ENCODE peak calls at places on chromosomes 11 and 22, in five cellular contexts. A, C, P, V and F are unnamed samples.

GRCh38 chr11:40129276-40129675 is 1330.2 kb downstream of the LRRC4C start:
- DNase-seq in A (no peak), V (no peak), P (no peak), C (no peak), F (no peak)

GRCh38 chr11:33329705-33330329 is 72.6 kb downstream of the HIPK3 start:
- DNase-seq in V (no peak), P (no peak), A (peak), C (peak), F (peak)

GRCh38 chr22:17131686-17132085 is 10.5 kb upstream of the TMEM121B start:
- DNase-seq in V (no peak), C (no peak), A (no peak), P (no peak), F (no peak)

GRCh38 chr11:122863704-122864326 is 18.7 kb upstream of the JHY start:
- DNase-seq in A (peak), C (no peak), V (no peak), P (peak), F (peak)

GRCh38 chr11:76510060-76511047 is 65.5 kb downstream of the EMSY start:
- DNase-seq in A (no peak), P (no peak), C (no peak), V (no peak), F (peak)

GRCh38 chr22:27381960-27382742 is 419.4 kb downstream of the MN1 start:
- DNase-seq in V (no peak), C (no peak), A (no peak), P (peak), F (no peak)

GRCh38 chr22:20092477-20092854 is 12.4 kb downstream of the DGCR8 start:
- DNase-seq in A (no peak), C (no peak), V (no peak), P (no peak), F (no peak)

GRCh38 chr22:38835888-38836301 is 7.9 kb downstream of the NPTXR start:
- DNase-seq in A (no peak), C (peak), V (no peak), P (no peak), F (peak)

GRCh38 chr11:17343907-17344306 is 7.7 kb upstream of the NCR3LG1 start:
- DNase-seq in C (peak), P (no peak), A (no peak), V (no peak), F (peak)

GRCh38 chr11:100546714-100547113 is 140.4 kb upstream of the ARHGAP42 start:
- DNase-seq in C (peak), P (no peak), V (no peak), A (peak), F (peak)

GRCh38 chr22:49737101-49737551 is 90.5 kb downstream of the BRD1 start:
- DNase-seq in A (peak), P (peak), C (no peak), V (no peak), F (no peak)

GRCh38 chr11:106304274-106304673 is 226.8 kb downstream of the AASDHPPT start:
- DNase-seq in C (peak), V (no peak), A (no peak), P (no peak), F (peak)

GRCh38 chr11:22976146-22976545 is 115.9 kb upstream of the CCDC179 start:
- DNase-seq in A (no peak), V (no peak), P (no peak), C (peak), F (no peak)

GRCh38 chr11:107676341-107676740 is 35.5 kb downstream of the SLN start:
- DNase-seq in P (peak), C (no peak), V (no peak), A (no peak), F (no peak)

GRCh38 chr22:45504703-45505341 is 2.1 kb downstream of the FBLN1 start:
- DNase-seq in C (peak), A (no peak), V (no peak), P (no peak), F (peak)

GRCh38 chr11:69194956-69195355 is 39.2 kb downstream of the SMIM38 start:
- DNase-seq in A (no peak), C (no peak), V (no peak), P (no peak), F (no peak)

GRCh38 chr11:12599408-12600143 is 74.6 kb upstream of the TEAD1 start:
- DNase-seq in V (no peak), P (no peak), A (peak), C (no peak), F (no peak)

GRCh38 chr11:78290293-78291176 is 101.8 kb downstream of the USP35 start:
- DNase-seq in C (peak), A (no peak), P (no peak), V (no peak), F (peak)

GRCh38 chr22:45994516-45995404 is 17.8 kb upstream of the WNT7B start:
- DNase-seq in V (no peak), A (peak), P (no peak), C (peak), F (peak)

GRCh38 chr11:64148200-64148916 is 17.6 kb downstream of the MACROD1 start:
- DNase-seq in V (no peak), C (peak), A (peak), P (no peak), F (peak)

GRCh38 chr11:61815790-61816735 is 740 bp downstream of the FADS1 start:
- DNase-seq in A (peak), P (no peak), C (peak), V (peak), F (peak)

GRCh38 chr22:39453765-39454378 is 2.9 kb upstream of the MGAT3 start:
- DNase-seq in C (no peak), A (no peak), P (no peak), V (no peak), F (no peak)

GRCh38 chr22:40602231-40602630 is 34.3 kb downstream of the MRTFA start:
- DNase-seq in C (no peak), A (no peak), P (no peak), V (no peak), F (peak)

GRCh38 chr11:87141980-87142514 is 104.3 kb downstream of the TMEM135 start:
- DNase-seq in C (no peak), V (no peak), P (no peak), A (no peak), F (no peak)

GRCh38 chr11:11742486-11742885 is 99.3 kb upstream of the USP47 start:
- DNase-seq in V (no peak), A (no peak), C (no peak), P (peak), F (no peak)

GRCh38 chr22:20427945-20428417 is 9.6 kb downstream of the SCARF2 start:
- DNase-seq in C (no peak), P (no peak), A (no peak), V (no peak), F (no peak)

GRCh38 chr11:72138821-72139390 is 3.4 kb downstream of the FOLR3 start:
- DNase-seq in P (no peak), V (no peak), C (no peak), A (no peak), F (no peak)

GRCh38 chr11:16081756-16082531 is 274.4 kb downstream of the SOX6 start:
- DNase-seq in A (no peak), P (no peak), C (no peak), V (no peak), F (no peak)

GRCh38 chr22:28922540-28923244 is 39.3 kb downstream of the ZNRF3 start:
- DNase-seq in A (no peak), C (no peak), P (no peak), V (no peak), F (no peak)

GRCh38 chr11:27248430-27249207 is 114.4 kb downstream of the CCDC34 start:
- DNase-seq in C (no peak), P (no peak), V (no peak), A (no peak), F (no peak)

GRCh38 chr11:66852466-66853241 is 4.2 kb upstream of the LRFN4 start:
- DNase-seq in C (no peak), V (no peak), P (no peak), A (no peak), F (no peak)

GRCh38 chr11:128533473-128533872 is 53.9 kb downstream of the ETS1 start:
- DNase-seq in P (no peak), C (no peak), V (no peak), A (no peak), F (no peak)

GRCh38 chr11:130874396-130874795 is 41.9 kb downstream of the SNX19 start:
- DNase-seq in A (no peak), V (no peak), C (peak), P (no peak), F (peak)

GRCh38 chr11:128156486-128156885 is 430.9 kb downstream of the ETS1 start:
- DNase-seq in V (no peak), P (no peak), C (no peak), A (no peak), F (no peak)

DNA sequence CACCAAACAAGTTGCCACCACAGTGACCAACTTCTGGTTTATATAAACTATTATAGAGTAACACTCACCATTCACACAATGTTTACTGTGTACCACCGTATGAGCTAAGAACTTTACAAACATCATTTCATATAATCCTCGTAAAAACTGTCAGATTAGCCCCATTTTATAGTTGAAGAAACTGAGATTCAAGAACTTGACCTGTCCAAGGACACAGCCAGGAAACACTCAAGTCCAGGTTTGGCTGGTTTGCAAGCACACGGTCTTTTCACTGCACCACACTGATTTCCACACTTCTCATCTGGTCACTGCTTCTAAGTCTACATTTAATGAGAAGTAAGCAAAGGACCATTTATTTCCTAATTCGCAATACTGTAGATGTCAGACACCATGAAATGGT is 3.7 kb downstream of the MORC2 start:
- DNase-seq in P (no peak), V (no peak), C (no peak), A (no peak), F (no peak)
- H3K4me3 ChIP-seq in P (no peak), V (no peak), C (no peak), A (no peak), F (no peak)

DNA sequence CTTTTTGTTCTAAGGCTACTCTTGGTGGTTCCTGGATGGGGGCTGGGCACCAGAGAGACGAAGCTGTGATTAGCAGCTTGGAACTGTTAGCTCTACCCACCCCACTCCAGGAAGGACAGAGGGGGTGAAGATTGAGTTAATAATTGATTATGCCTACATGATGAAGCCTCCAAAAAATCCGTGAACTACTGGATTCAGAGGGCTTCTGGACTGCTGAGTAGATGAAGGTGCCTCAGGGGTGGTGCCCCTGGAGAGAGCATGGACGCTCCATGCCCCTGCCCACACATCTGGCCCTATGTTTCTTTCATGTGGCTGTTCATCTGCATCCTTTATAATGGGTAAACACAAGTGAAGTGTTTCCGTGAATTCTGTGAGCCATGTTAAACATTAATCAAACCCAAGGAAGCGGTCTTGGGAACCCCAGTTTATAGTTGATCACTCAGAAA is 47.3 kb upstream of the CYP2D6 start:
- DNase-seq in C (no peak), P (no peak), V (no peak), A (peak), F (no peak)
- H3K4me3 ChIP-seq in C (no peak), P (no peak), V (no peak), A (no peak), F (no peak)

DNA sequence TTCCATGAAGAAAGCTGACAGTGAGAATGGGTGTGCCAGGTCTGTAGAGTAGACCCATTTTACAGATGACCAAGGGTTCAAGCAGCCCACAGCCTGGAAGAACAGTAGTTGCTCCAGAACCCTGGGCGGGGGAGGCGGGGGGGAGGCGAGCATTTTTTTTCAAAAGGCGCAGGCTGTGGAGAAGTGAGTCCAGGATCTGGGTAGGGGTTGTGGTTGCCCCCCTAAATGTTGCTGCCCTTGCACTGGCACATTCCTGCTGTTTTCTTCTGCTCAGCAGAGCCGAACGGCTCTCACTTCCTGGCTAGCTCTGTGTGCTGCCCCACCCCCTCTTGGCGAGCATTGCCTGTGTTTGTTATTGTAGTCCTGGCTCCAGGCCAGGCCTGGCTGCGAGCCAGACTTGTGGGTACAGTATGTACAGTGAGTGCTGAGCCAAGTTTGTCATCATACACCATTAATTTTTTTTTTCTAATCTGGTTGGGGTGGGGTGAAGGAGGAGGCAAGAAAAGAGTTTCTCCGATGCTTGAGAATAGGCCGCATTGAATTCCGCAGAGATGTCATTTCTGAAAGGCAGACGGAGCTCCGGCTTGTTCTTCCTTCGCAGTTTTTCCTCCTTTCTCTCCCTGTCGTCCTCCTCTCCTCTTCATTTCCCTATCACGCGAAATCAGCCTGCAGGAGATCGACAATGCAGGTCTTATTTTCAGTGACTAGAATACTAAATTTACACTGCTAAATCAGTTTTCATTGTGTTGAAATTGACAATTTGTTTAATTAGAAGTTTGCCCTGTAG is 100.5 kb downstream of the ZBTB16 start:
- DNase-seq in P (peak), C (peak), V (peak), A (peak), F (peak)
- H3K4me3 ChIP-seq in P (peak), C (peak), V (peak), A (no peak), F (peak)

DNA sequence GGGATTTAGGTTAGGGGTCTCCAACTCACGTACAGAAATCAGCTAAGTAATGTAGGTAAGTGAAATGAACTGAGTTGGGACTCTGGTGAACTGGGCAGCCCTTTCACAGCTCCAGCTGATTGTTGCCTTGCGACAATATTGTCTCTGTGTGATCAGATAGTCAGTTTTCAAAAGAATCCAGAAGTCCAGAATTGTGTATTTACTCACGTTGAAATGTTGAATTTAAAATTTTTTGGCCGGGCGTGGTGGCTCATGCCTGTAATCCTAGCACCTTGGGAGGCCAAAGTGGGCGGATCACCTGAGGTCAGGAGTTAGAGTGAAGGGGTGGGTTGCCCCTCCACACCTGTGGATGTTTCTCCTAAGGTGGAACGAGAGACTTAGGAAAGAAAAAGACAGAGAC is 18.8 kb upstream of the WDR74 start:
- DNase-seq in P (no peak), A (no peak), C (no peak), V (no peak), F (no peak)
- H3K4me3 ChIP-seq in P (no peak), A (no peak), C (no peak), V (no peak), F (no peak)

DNA sequence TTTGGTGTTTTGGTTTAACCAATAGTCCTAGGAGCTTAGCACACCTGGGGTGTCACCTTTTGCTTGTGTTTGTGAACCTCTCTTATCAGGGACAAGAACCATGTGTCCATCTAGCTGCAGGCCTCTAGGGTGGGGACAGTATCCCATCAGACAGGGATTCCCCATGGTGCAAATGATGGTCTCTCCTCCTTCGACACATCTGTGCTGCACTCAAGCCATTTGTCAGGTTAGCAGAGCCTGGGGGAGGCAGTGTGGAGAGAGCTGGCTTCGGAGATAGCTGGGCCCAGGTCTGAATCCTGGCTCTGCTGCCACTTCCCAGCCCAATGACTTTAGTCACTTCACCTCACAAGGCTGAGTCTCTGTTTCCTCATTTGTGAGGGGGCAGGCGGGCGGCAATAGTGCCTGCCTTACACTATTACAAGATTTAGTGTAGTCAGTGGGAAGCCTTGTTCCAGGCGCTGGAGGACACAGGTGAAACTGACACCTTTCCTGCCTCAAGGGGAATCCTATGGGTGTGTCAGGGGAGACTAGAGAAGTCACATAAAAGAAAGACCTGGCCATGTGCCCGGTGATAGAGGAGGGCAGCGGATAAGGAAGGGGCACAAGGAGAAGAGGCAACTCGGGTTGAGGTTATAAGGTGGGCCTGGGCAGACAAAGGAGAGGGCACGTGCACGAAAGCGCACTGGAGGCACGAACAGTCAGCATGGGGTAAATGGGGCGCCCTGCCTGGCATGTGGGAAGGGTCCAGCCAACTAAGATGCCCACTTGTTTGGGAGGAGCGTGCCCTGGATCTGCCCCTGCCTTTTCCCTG is 12.6 kb downstream of the KLHL35 start:
- DNase-seq in P (no peak), V (no peak), C (no peak), A (no peak), F (no peak)
- H3K4me3 ChIP-seq in P (no peak), V (no peak), C (no peak), A (no peak), F (no peak)

DNA sequence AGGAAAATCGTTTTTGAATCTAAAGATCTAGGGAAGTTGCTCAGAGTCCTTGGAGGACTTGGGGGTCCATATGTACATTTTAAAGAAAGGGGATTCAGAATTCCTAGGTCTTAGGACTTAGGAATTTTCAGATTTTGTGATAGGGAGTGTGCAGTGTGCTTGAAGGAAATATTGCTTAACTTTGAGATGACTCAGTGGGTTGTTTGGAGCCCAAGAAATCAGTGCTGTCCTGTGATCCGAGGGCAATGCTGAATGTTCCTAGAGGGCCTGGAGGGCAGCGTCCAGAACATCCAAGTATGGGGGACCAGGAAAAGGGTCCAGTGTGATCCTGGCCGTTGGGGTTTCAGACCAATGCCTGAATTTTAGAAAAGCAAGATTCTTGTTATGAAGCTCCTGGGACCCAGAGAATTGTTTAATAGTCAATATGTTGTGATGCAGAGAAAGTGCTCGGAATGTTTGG is 3.1 kb upstream of the IGF2 start:
- DNase-seq in V (no peak), P (no peak), A (no peak), C (peak), F (peak)
- H3K4me3 ChIP-seq in V (no peak), P (no peak), A (no peak), C (no peak), F (no peak)

GRCh38 chr11:48001438-48002021 is 21.2 kb downstream of the PTPRJ start:
- DNase-seq in V (no peak), P (no peak), A (peak), C (no peak), F (peak)
- H3K4me3 ChIP-seq in V (no peak), P (no peak), A (no peak), C (no peak), F (no peak)

DNA sequence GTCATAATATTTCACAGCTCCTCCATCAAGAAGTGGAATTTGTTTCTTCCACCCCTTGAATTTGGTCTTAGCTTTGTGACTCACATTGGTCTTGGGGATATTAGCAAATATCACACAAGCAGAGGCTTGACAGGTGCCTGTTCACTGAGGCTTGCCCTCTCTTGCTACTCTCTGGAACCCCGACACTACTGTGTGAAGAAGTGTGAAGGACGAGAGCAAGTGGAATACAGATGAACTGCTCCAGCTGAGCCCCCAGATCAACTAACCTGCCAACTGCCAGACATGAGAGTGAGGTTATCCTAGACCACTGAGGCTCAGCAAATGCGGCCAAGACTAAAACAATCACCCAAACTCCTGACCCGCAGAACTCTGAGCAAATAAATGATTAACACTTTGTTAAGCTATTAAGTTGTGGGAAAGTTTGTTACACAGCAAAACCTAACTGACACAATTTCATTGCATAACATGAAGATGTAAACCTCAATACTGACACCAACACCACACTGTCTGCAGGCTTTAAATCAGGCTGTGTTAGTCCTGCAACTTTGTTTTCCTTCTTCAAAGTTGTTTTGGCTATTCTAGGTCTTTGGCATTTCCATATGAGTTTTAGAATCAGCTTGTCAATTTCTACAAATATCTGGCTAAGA is 142.5 kb downstream of the APOL5 start:
- DNase-seq in C (no peak), A (no peak), V (no peak), P (no peak), F (no peak)
- H3K4me3 ChIP-seq in C (no peak), A (no peak), V (no peak), P (no peak), F (no peak)